ENCODE peak calls at places on chromosomes 1 and 21, in six cellular contexts. One of them, this sample, is unnamed.

GRCh38 chr1:201169203-201169602 is 14.9 kb upstream of the TMEM9 start:
- DNase-seq in pancreas: no peak
- DNase-seq in suprapubic skin: peak
- DNase-seq in breast epithelium: no peak
- DNase-seq in fibroblast of mammary gland: no peak
- DNase-seq in activated B cell treated with CpG ODN at 0.5 μM for 24 hours: no peak
- DNase-seq in this sample: no peak

GRCh38 chr1:19057784-19058475 is 101.5 kb upstream of the IFFO2 start:
- DNase-seq in pancreas: no peak
- DNase-seq in suprapubic skin: no peak
- DNase-seq in breast epithelium: no peak
- DNase-seq in fibroblast of mammary gland: no peak
- DNase-seq in activated B cell treated with CpG ODN at 0.5 μM for 24 hours: no peak
- DNase-seq in this sample: no peak

GRCh38 chr1:75134656-75134938 is 409 bp downstream of the LHX8 start:
- DNase-seq in pancreas: no peak
- DNase-seq in suprapubic skin: no peak
- DNase-seq in breast epithelium: no peak
- DNase-seq in fibroblast of mammary gland: no peak
- DNase-seq in activated B cell treated with CpG ODN at 0.5 μM for 24 hours: no peak
- DNase-seq in this sample: no peak

GRCh38 chr1:211198111-211198510 is 61.1 kb upstream of the RCOR3 start:
- DNase-seq in pancreas: no peak
- DNase-seq in suprapubic skin: no peak
- DNase-seq in breast epithelium: no peak
- DNase-seq in fibroblast of mammary gland: peak
- DNase-seq in activated B cell treated with CpG ODN at 0.5 μM for 24 hours: no peak
- DNase-seq in this sample: no peak

GRCh38 chr21:42381347-42381984 is 14.4 kb downstream of the TMPRSS3 start:
- DNase-seq in pancreas: peak
- DNase-seq in suprapubic skin: no peak
- DNase-seq in breast epithelium: peak
- DNase-seq in fibroblast of mammary gland: peak
- DNase-seq in activated B cell treated with CpG ODN at 0.5 μM for 24 hours: no peak
- DNase-seq in this sample: no peak

GRCh38 chr1:157099633-157100009 is at the start of gene ETV3L:
- DNase-seq in pancreas: no peak
- DNase-seq in suprapubic skin: peak
- DNase-seq in breast epithelium: no peak
- DNase-seq in fibroblast of mammary gland: no peak
- DNase-seq in activated B cell treated with CpG ODN at 0.5 μM for 24 hours: no peak
- DNase-seq in this sample: no peak

GRCh38 chr1:20715406-20715805 is 2.4 kb downstream of the KIF17 start:
- DNase-seq in pancreas: no peak
- DNase-seq in suprapubic skin: no peak
- DNase-seq in breast epithelium: no peak
- DNase-seq in fibroblast of mammary gland: no peak
- DNase-seq in activated B cell treated with CpG ODN at 0.5 μM for 24 hours: no peak
- DNase-seq in this sample: no peak

GRCh38 chr1:1020000-1020404 is at the start of gene AGRN:
- DNase-seq in pancreas: no peak
- DNase-seq in suprapubic skin: no peak
- DNase-seq in breast epithelium: no peak
- DNase-seq in fibroblast of mammary gland: no peak
- DNase-seq in activated B cell treated with CpG ODN at 0.5 μM for 24 hours: peak
- DNase-seq in this sample: no peak

GRCh38 chr1:205144751-205145150 is 23.0 kb upstream of the RBBP5 start:
- DNase-seq in pancreas: no peak
- DNase-seq in suprapubic skin: no peak
- DNase-seq in breast epithelium: no peak
- DNase-seq in fibroblast of mammary gland: peak
- DNase-seq in activated B cell treated with CpG ODN at 0.5 μM for 24 hours: no peak
- DNase-seq in this sample: no peak

GRCh38 chr21:38806153-38806941 is 618 bp downstream of the ETS2 start:
- DNase-seq in pancreas: peak
- DNase-seq in suprapubic skin: peak
- DNase-seq in breast epithelium: no peak
- DNase-seq in fibroblast of mammary gland: no peak
- DNase-seq in activated B cell treated with CpG ODN at 0.5 μM for 24 hours: peak
- DNase-seq in this sample: no peak

GRCh38 chr1:193111641-193112090 is 6.5 kb upstream of the GLRX2 start:
- DNase-seq in pancreas: no peak
- DNase-seq in suprapubic skin: peak
- DNase-seq in breast epithelium: peak
- DNase-seq in fibroblast of mammary gland: peak
- DNase-seq in activated B cell treated with CpG ODN at 0.5 μM for 24 hours: no peak
- DNase-seq in this sample: no peak

GRCh38 chr1:154207262-154207661 is 1.1 kb upstream of the CFAP141 start:
- DNase-seq in pancreas: no peak
- DNase-seq in suprapubic skin: no peak
- DNase-seq in breast epithelium: no peak
- DNase-seq in fibroblast of mammary gland: no peak
- DNase-seq in activated B cell treated with CpG ODN at 0.5 μM for 24 hours: no peak
- DNase-seq in this sample: no peak

DNA sequence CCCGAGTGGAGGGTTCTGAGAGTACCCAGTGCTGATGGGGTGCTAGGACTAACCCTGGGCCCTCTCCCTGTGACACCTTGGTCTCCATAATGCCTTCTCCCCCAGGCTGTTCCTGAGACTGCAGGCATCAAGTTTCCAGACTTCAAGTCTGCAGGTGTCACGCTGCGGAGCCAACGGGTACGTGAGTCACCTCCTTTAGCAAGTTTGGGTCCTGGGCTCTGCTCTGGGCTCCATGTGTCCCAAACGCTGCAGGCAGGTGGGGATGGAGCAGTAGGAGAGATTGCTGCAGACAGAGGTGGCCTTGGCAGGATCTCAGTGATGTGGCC is 6.0 kb downstream of the DMAP1 start:
- DNase-seq in pancreas: no peak
- DNase-seq in suprapubic skin: no peak
- DNase-seq in breast epithelium: no peak
- DNase-seq in fibroblast of mammary gland: no peak
- DNase-seq in activated B cell treated with CpG ODN at 0.5 μM for 24 hours: no peak
- DNase-seq in this sample: no peak
- TF ChIP-seq CTCF in pancreas: no peak
- TF ChIP-seq CTCF in suprapubic skin: no peak
- TF ChIP-seq CTCF in breast epithelium: no peak
- TF ChIP-seq CTCF in fibroblast of mammary gland: no peak
- TF ChIP-seq CTCF in activated B cell treated with CpG ODN at 0.5 μM for 24 hours: no peak
- TF ChIP-seq CTCF in this sample: no peak

DNA sequence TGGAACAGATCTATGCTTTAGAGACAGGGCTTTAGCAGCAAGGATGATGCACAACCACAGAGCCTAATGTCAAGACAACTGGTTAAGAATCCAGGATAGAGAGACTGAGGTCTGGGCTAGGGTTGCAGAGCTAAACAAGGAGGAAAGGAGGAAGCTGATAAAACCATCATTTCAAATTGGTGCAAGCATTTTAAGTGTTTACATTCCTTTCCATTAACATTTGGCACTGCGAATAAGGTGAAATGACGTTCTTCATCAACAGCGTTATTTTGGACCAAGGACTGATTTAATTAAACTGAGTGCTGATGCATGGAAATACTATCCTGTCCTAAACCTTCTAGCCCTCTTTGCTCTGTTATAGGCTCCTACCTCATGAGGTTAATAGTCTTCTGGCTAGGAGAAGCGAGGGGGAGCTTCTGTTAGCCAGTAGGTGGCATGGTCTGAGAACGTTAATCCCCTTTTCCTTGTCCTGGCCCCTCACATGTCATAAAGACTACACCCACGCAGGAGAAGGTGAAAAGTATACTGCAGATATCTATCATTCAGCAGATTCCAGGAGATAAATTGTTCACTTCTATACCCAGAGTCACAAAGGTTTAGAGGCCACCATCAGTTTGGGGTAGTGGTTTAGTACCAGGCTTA is 7.6 kb upstream of the C1orf21 start:
- DNase-seq in pancreas: no peak
- DNase-seq in suprapubic skin: no peak
- DNase-seq in breast epithelium: no peak
- DNase-seq in fibroblast of mammary gland: no peak
- DNase-seq in activated B cell treated with CpG ODN at 0.5 μM for 24 hours: no peak
- DNase-seq in this sample: no peak
- TF ChIP-seq CTCF in pancreas: no peak
- TF ChIP-seq CTCF in suprapubic skin: no peak
- TF ChIP-seq CTCF in breast epithelium: no peak
- TF ChIP-seq CTCF in fibroblast of mammary gland: peak
- TF ChIP-seq CTCF in activated B cell treated with CpG ODN at 0.5 μM for 24 hours: no peak
- TF ChIP-seq CTCF in this sample: no peak

DNA sequence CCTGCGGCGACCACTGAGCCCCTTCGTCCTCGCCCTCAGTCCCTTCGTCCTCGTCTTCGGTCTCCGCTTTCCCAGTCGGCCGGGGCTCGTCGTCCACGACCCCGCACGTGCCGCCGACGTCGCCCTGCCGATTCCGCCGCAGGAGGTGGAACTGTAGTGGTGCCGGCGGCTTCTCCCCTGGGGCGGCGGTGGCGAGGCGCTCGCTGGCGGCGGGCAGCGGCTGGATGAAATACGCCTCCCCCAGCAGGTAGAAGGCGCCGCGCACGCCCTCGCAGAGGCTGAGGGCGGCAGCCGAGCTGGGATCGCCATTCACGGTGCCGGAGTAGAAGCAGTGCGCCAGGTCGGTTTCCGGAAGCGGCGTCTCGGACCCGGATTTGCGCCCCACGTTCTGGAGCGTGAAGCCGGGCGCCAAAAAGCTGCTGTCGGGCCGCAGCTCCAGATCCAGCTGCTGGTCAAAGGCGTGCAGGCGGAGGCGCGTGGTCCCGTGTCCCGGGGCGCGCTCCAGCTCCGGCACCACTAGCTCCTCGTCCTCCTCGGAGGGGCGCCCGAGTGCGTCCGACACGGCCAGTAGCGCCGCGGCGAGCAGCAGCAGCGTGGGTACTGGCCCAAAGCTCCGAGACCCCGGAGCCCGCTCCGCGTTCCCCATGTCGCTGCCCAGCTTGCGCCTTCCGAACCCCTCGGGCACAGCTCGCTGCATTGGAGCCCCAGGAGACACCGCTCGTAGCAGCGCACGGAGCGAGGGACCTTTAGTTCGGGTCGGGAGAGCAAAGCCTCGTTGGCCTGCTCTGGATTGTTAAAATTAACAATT is 747 bp downstream of the ADAMTS1 start:
- DNase-seq in pancreas: peak
- DNase-seq in suprapubic skin: peak
- DNase-seq in breast epithelium: peak
- DNase-seq in fibroblast of mammary gland: no peak
- DNase-seq in activated B cell treated with CpG ODN at 0.5 μM for 24 hours: no peak
- DNase-seq in this sample: peak
- TF ChIP-seq CTCF in pancreas: peak
- TF ChIP-seq CTCF in suprapubic skin: no peak
- TF ChIP-seq CTCF in breast epithelium: no peak
- TF ChIP-seq CTCF in fibroblast of mammary gland: no peak
- TF ChIP-seq CTCF in activated B cell treated with CpG ODN at 0.5 μM for 24 hours: no peak
- TF ChIP-seq CTCF in this sample: no peak

DNA sequence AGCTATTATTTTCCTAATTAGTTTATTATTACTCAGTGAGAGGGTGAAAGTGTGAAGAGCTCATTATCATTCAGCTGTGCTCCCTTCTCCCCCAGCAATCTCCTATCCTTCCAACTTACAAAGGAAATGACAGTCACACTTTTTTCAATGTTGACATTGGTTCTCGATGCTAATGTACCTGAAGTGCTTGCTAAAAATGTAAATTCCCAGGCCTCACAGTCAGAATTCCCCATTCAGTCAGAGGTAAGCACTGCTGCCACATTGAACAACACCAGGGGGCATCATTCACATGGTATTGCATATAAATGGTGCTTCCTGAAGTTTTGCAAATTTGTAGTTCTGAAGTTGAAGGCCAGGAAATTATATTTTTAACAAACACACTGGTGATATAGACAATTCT is 132.7 kb upstream of the FOXD3 start:
- DNase-seq in pancreas: no peak
- DNase-seq in suprapubic skin: no peak
- DNase-seq in breast epithelium: no peak
- DNase-seq in fibroblast of mammary gland: peak
- DNase-seq in activated B cell treated with CpG ODN at 0.5 μM for 24 hours: no peak
- DNase-seq in this sample: no peak
- TF ChIP-seq CTCF in pancreas: no peak
- TF ChIP-seq CTCF in suprapubic skin: no peak
- TF ChIP-seq CTCF in breast epithelium: no peak
- TF ChIP-seq CTCF in fibroblast of mammary gland: peak
- TF ChIP-seq CTCF in activated B cell treated with CpG ODN at 0.5 μM for 24 hours: no peak
- TF ChIP-seq CTCF in this sample: no peak

DNA sequence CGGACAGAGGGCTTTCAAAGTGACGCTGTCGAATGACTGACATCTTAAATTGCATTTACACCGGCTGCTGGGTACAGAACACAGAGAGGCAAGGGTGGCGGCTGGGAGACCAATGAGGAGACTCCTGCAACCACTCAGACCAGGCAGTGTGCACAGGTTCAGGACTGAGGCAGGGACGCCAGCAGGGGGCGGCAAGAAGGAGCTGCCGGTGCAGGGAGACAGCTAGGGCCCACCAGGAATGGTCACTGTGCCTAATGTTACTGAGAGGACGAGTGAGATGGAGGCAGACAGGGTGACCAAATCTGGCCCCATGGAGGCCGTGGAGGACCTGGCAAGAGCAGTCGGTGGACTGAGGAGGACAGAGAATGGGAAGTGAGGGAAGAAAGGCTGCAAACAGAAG is 23.5 kb downstream of the GLIS1 start:
- DNase-seq in pancreas: no peak
- DNase-seq in suprapubic skin: peak
- DNase-seq in breast epithelium: no peak
- DNase-seq in fibroblast of mammary gland: peak
- DNase-seq in activated B cell treated with CpG ODN at 0.5 μM for 24 hours: no peak
- DNase-seq in this sample: peak
- TF ChIP-seq CTCF in pancreas: no peak
- TF ChIP-seq CTCF in suprapubic skin: no peak
- TF ChIP-seq CTCF in breast epithelium: no peak
- TF ChIP-seq CTCF in fibroblast of mammary gland: peak
- TF ChIP-seq CTCF in activated B cell treated with CpG ODN at 0.5 μM for 24 hours: no peak
- TF ChIP-seq CTCF in this sample: no peak

GRCh38 chr1:96414598-96414997 is 307.0 kb upstream of the PTBP2 start:
- DNase-seq in pancreas: no peak
- DNase-seq in suprapubic skin: no peak
- DNase-seq in breast epithelium: no peak
- DNase-seq in fibroblast of mammary gland: no peak
- DNase-seq in activated B cell treated with CpG ODN at 0.5 μM for 24 hours: no peak
- DNase-seq in this sample: no peak

GRCh38 chr1:96411006-96411405 is 310.6 kb upstream of the PTBP2 start:
- DNase-seq in pancreas: no peak
- DNase-seq in suprapubic skin: no peak
- DNase-seq in breast epithelium: no peak
- DNase-seq in fibroblast of mammary gland: no peak
- DNase-seq in activated B cell treated with CpG ODN at 0.5 μM for 24 hours: no peak
- DNase-seq in this sample: no peak

GRCh38 chr1:96409087-96409486 is 312.5 kb upstream of the PTBP2 start:
- DNase-seq in pancreas: no peak
- DNase-seq in suprapubic skin: no peak
- DNase-seq in breast epithelium: no peak
- DNase-seq in fibroblast of mammary gland: no peak
- DNase-seq in activated B cell treated with CpG ODN at 0.5 μM for 24 hours: no peak
- DNase-seq in this sample: no peak

DNA sequence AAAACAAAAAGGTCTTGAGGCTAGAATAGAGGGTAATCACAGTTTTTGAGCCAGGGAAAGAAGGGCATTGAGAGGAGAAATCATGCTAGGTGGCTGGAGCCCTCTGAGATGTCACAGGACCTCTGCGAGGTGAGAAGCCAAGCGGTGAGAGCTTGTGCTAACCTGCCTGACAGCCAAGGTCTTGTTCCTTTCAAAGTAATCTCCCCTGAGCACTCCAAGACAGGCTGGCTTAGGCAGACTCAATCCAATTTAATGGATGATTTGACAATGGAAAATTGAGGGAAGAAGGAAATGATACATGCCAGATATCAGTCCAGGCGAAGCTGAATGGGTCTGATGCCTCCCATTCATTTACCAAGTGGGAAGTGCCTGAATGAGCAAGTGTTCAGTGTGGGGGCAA is 311.9 kb upstream of the PTBP2 start:
- DNase-seq in pancreas: no peak
- DNase-seq in suprapubic skin: no peak
- DNase-seq in breast epithelium: no peak
- DNase-seq in fibroblast of mammary gland: no peak
- DNase-seq in activated B cell treated with CpG ODN at 0.5 μM for 24 hours: no peak
- DNase-seq in this sample: no peak
- TF ChIP-seq CTCF in pancreas: no peak
- TF ChIP-seq CTCF in suprapubic skin: no peak
- TF ChIP-seq CTCF in breast epithelium: no peak
- TF ChIP-seq CTCF in fibroblast of mammary gland: no peak
- TF ChIP-seq CTCF in activated B cell treated with CpG ODN at 0.5 μM for 24 hours: no peak
- TF ChIP-seq CTCF in this sample: no peak

This sample was measured in mesothelial cell of epicardium.